ENCODE peak calls at places on chromosome 19, in six cellular contexts. A is AG09309, S is breast epithelium, U is ACHN, P is fibroblast of gingiva, I is right atrium auricular region. D is an unnamed sample.

GRCh38 chr19:46716013-46716671 is 772 bp downstream of the PRKD2 start:
- DNase-seq in A (no peak), I (no peak), P (no peak), S (no peak), U (peak; percentile 16), D (peak; percentile 80)

GRCh38 chr19:9329999-9330398 is 6.0 kb downstream of the ZNF559 start:
- DNase-seq in I (no peak), U (no peak), S (no peak), A (no peak), P (no peak), D (no peak)

GRCh38 chr19:50795665-50796073 is 5.5 kb downstream of the ACP4 start:
- DNase-seq in S (no peak), P (no peak), U (no peak), I (no peak), A (no peak), D (no peak)

GRCh38 chr19:42057856-42058255 is 12.2 kb downstream of the GRIK5 start:
- DNase-seq in I (no peak), P (no peak), S (no peak), A (no peak), U (no peak), D (no peak)

GRCh38 chr19:34508540-34508939 is 27.0 kb downstream of the WTIP start:
- DNase-seq in A (no peak), U (no peak), I (no peak), P (no peak), S (no peak), D (no peak)

GRCh38 chr19:2317756-2318155 is 9.8 kb upstream of the LINGO3 start:
- DNase-seq in S (no peak), I (no peak), U (no peak), A (no peak), P (no peak), D (no peak)

GRCh38 chr19:8988204-8988603 is 22.0 kb downstream of the MUC16 start:
- DNase-seq in P (no peak), A (no peak), I (no peak), U (no peak), S (no peak), D (no peak)

GRCh38 chr19:18419195-18419698 is at the start of gene SSBP4:
- DNase-seq in U (peak; percentile 76), I (no peak), S (no peak), A (no peak), P (peak; percentile 78), D (peak; percentile 86)

GRCh38 chr19:43555185-43555770 is 20.0 kb downstream of the XRCC1 start:
- DNase-seq in S (peak; percentile 62), A (no peak), P (peak; percentile 57), U (peak; percentile 65), I (peak; percentile 64), D (peak; percentile 83)

GRCh38 chr19:4208385-4209094 is 20.8 kb upstream of the EBI3 start:
- DNase-seq in S (no peak), A (no peak), U (peak; percentile 63), P (no peak), I (no peak), D (no peak)

GRCh38 chr19:56076413-56076998 is 44.6 kb downstream of the ZNF787 start:
- DNase-seq in A (peak; percentile 10), I (no peak), U (peak; percentile 36), S (no peak), P (peak; percentile 35), D (no peak)

GRCh38 chr19:50025794-50026549 is at the start of gene ZNF473:
- DNase-seq in A (peak; percentile 86), S (peak; percentile 93), I (peak; percentile 97), U (peak; percentile 93), P (peak; percentile 96), D (peak; percentile 94)

GRCh38 chr19:20840371-20840770 is 64.3 kb downstream of the ZNF66 start:
- DNase-seq in P (no peak), S (no peak), U (no peak), A (no peak), I (no peak), D (no peak)

GRCh38 chr19:38183227-38183914 is 40.7 kb downstream of the DPF1 start:
- DNase-seq in A (no peak), S (no peak), U (no peak), P (no peak), I (no peak), D (peak; percentile 85)

GRCh38 chr19:50555447-50556235 is 12.6 kb downstream of the LRRC4B start:
- DNase-seq in I (no peak), P (no peak), S (no peak), A (no peak), U (peak; percentile 27), D (peak; percentile 64)

GRCh38 chr19:33220115-33220514 is 5.5 kb downstream of the SLC7A10 start:
- DNase-seq in I (no peak), A (no peak), S (no peak), U (no peak), P (no peak), D (no peak)

GRCh38 chr19:11971045-11971444 is 6.2 kb downstream of the ZNF763 start:
- DNase-seq in S (no peak), A (no peak), I (no peak), U (no peak), P (no peak), D (no peak)

GRCh38 chr19:18046066-18046718 is 38.2 kb downstream of the ARRDC2 start:
- DNase-seq in S (no peak), U (peak; percentile 40), I (peak; percentile 71), P (peak; percentile 61), A (peak; percentile 41), D (no peak)

GRCh38 chr19:53521373-53522202 is 16.4 kb upstream of the ZNF331 start:
- DNase-seq in A (no peak), S (no peak), I (no peak), P (no peak), U (no peak), D (no peak)

GRCh38 chr19:7115721-7116120 is 46.2 kb downstream of the ZNF557 start:
- DNase-seq in P (no peak), S (no peak), I (no peak), A (no peak), U (no peak), D (no peak)

D was measured in ecto neural progenitor cell.